ENCODE peak calls at places on chromosomes 2 and 18, in six cellular contexts. K is nephron progenitor cell, F is heart right ventricle, N is GM20000, B is lower lobe of right lung, O is AG04450. Y is an unnamed sample.

GRCh38 chr2:158664987-158665386 is 130.1 kb upstream of the DAPL1 start:
- DNase-seq in K (no peak), F (no peak), N (no peak), B (no peak), O (no peak), Y (no peak)

GRCh38 chr2:83594261-83594660 is 864.8 kb downstream of the SUCLG1 start:
- DNase-seq in K (no peak), F (no peak), N (no peak), B (no peak), O (no peak), Y (no peak)

GRCh38 chr18:371616-371998 is 103.8 kb upstream of the THOC1 start:
- DNase-seq in K (no peak), F (no peak), N (no peak), B (no peak), O (no peak), Y (no peak)

GRCh38 chr2:10777842-10778723 is 34.5 kb downstream of the PDIA6 start:
- DNase-seq in K (no peak), F (no peak), N (no peak), B (no peak), O (no peak), Y (no peak)

GRCh38 chr18:58315041-58315440 is 271.0 kb downstream of the NEDD4L start:
- DNase-seq in K (no peak), F (no peak), N (no peak), B (no peak), O (no peak), Y (no peak)

GRCh38 chr18:35253655-35254287 is 12.9 kb downstream of the ZNF397 start:
- DNase-seq in K (no peak), F (no peak), N (no peak), B (no peak), O (no peak), Y (no peak)

GRCh38 chr18:48889115-48889941 is 61.4 kb downstream of the SMAD7 start:
- DNase-seq in K (peak), F (peak), N (no peak), B (no peak), O (no peak), Y (peak)

GRCh38 chr2:197666277-197666676 is 9.1 kb downstream of the RFTN2 start:
- DNase-seq in K (no peak), F (no peak), N (no peak), B (no peak), O (no peak), Y (no peak)

GRCh38 chr2:65025453-65026128 is 30.6 kb upstream of the CEP68 start:
- DNase-seq in K (no peak), F (no peak), N (no peak), B (no peak), O (no peak), Y (no peak)

GRCh38 chr2:64035067-64035942 is 16.1 kb upstream of the VPS54 start:
- DNase-seq in K (no peak), F (no peak), N (no peak), B (no peak), O (no peak), Y (no peak)

GRCh38 chr2:188292446-188293239 is 969 bp downstream of the GULP1 start:
- DNase-seq in K (peak), F (peak), N (no peak), B (peak), O (peak), Y (peak)

GRCh38 chr2:221495766-221496165 is 76.3 kb downstream of the EPHA4 start:
- DNase-seq in K (no peak), F (no peak), N (no peak), B (no peak), O (no peak), Y (no peak)

GRCh38 chr2:26001743-26002341 is 19.5 kb upstream of the KIF3C start:
- DNase-seq in K (no peak), F (peak), N (no peak), B (peak), O (no peak), Y (peak)

GRCh38 chr2:195212586-195212985 is 444.4 kb upstream of the SLC39A10 start:
- DNase-seq in K (no peak), F (no peak), N (no peak), B (no peak), O (no peak), Y (no peak)

GRCh38 chr18:27887287-27887686 is 289.6 kb downstream of the CDH2 start:
- DNase-seq in K (no peak), F (no peak), N (no peak), B (no peak), O (no peak), Y (no peak)

GRCh38 chr2:173401716-173402326 is 47.1 kb downstream of the CDCA7 start:
- DNase-seq in K (peak), F (no peak), N (no peak), B (no peak), O (no peak), Y (no peak)

GRCh38 chr18:986071-986470 is 81.4 kb downstream of the ADCYAP1 start:
- DNase-seq in K (no peak), F (no peak), N (no peak), B (no peak), O (no peak), Y (no peak)

GRCh38 chr2:128347701-128348504 is 29.2 kb upstream of the HS6ST1 start:
- DNase-seq in K (no peak), F (peak), N (no peak), B (peak), O (no peak), Y (no peak)

GRCh38 chr2:200828572-200829257 is 17.0 kb downstream of the BZW1 start:
- DNase-seq in K (no peak), F (no peak), N (no peak), B (no peak), O (no peak), Y (no peak)

GRCh38 chr18:12827588-12827987 is 56.4 kb downstream of the PTPN2 start:
- DNase-seq in K (no peak), F (no peak), N (no peak), B (no peak), O (no peak), Y (no peak)

DNA sequence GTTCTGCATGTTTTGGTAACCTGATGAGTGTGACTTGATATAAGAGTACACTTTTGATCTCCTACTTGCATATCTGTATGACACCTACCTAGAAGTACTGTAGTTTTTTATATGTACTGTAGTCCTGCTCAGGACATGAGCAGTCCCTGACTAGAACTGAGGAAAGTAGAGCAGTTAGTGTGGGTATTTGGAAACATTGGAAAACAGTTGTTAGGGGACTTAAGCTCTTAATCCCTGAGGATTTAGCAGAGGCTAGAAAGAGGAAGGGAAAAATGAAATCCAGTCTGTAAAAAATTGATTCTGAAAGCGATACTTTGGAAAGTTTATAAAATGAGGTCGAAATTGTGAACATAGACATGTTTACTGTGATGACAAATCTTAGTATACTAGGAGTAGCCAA is 125.6 kb downstream of the NCOA1 start:
- DNase-seq in K (no peak), F (no peak), N (no peak), B (no peak), O (no peak), Y (no peak)
- TF ChIP-seq CTCF in K (no peak), F (no peak), N (no peak), B (no peak), O (no peak), Y (no peak)

GRCh38 chr18:63834471-63835113 is 52.9 kb upstream of the SERPINB2 start:
- DNase-seq in K (no peak), F (no peak), N (no peak), B (no peak), O (no peak), Y (no peak)
- TF ChIP-seq CTCF in K (no peak), F (no peak), N (no peak), B (no peak), O (no peak), Y (no peak)

DNA sequence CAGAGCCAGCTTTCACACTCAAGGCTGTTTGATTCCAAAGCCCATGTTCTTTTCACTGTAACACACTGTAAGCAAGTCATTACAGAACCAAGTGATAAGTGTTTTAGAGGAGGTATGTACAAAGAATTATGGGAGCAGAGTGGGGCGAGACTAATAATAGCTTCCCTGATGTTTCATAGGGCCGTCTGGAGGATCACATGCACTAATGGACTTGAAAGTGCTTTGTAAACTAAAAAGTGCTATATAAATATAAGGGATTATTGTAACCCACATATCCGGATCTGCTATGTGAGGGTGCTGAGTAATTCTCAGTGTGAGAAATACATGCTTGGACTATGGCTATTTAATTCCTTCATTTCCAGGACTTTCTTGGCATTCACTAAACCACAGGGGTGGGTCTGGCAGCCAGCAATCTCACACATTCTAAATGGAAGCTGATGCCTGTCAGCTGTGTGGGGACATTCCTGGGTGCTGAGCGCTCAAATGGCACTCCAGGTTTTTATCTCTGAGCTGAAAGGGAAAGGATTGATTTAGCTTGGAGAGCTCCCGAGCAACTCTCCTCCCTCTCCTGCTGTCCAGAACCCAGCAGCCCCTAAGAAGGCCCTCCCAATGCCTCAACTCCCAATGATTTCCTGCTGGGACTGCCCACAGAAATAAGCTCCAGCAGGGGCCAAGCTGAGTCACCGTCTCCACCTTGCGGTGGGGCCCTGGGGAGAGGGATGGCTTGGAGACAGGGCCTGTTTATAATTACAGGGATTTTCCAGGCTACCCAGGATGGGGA is 222.8 kb downstream of the SOX11 start:
- DNase-seq in K (peak), F (peak), N (no peak), B (no peak), O (peak), Y (no peak)
- TF ChIP-seq CTCF in K (no peak), F (peak), N (no peak), B (no peak), O (peak), Y (no peak)

GRCh38 chr2:180497621-180498152 is 482.7 kb upstream of the UBE2E3 start:
- DNase-seq in K (no peak), F (no peak), N (no peak), B (no peak), O (no peak), Y (no peak)

GRCh38 chr2:180495606-180496005 is 484.8 kb upstream of the UBE2E3 start:
- DNase-seq in K (no peak), F (no peak), N (no peak), B (no peak), O (no peak), Y (no peak)

GRCh38 chr2:180494286-180494685 is 486.1 kb upstream of the UBE2E3 start:
- DNase-seq in K (no peak), F (no peak), N (no peak), B (no peak), O (no peak), Y (no peak)
- TF ChIP-seq CTCF in K (no peak), F (no peak), N (no peak), B (no peak), O (no peak), Y (no peak)

GRCh38 chr2:137048455-137048854 is 283.1 kb downstream of the THSD7B start:
- DNase-seq in K (no peak), F (no peak), N (no peak), B (no peak), O (no peak), Y (no peak)

GRCh38 chr2:137047369-137047768 is 282.0 kb downstream of the THSD7B start:
- DNase-seq in K (no peak), F (no peak), N (no peak), B (no peak), O (no peak), Y (no peak)

GRCh38 chr2:137049518-137049917 is 284.2 kb downstream of the THSD7B start:
- DNase-seq in K (no peak), F (no peak), N (no peak), B (no peak), O (no peak), Y (no peak)

GRCh38 chr2:137056704-137057103 is 291.4 kb downstream of the THSD7B start:
- DNase-seq in K (peak), F (no peak), N (no peak), B (no peak), O (no peak), Y (no peak)

GRCh38 chr2:137050949-137051348 is 285.6 kb downstream of the THSD7B start:
- DNase-seq in K (no peak), F (no peak), N (no peak), B (no peak), O (no peak), Y (no peak)
- TF ChIP-seq CTCF in K (peak), F (no peak), N (no peak), B (no peak), O (no peak), Y (no peak)

GRCh38 chr2:118089015-118089800 is 937 bp downstream of the INSIG2 start:
- DNase-seq in K (peak), F (peak), N (peak), B (no peak), O (no peak), Y (peak)
- TF ChIP-seq CTCF in K (peak), F (peak), N (no peak), B (peak), O (peak), Y (peak)

DNA sequence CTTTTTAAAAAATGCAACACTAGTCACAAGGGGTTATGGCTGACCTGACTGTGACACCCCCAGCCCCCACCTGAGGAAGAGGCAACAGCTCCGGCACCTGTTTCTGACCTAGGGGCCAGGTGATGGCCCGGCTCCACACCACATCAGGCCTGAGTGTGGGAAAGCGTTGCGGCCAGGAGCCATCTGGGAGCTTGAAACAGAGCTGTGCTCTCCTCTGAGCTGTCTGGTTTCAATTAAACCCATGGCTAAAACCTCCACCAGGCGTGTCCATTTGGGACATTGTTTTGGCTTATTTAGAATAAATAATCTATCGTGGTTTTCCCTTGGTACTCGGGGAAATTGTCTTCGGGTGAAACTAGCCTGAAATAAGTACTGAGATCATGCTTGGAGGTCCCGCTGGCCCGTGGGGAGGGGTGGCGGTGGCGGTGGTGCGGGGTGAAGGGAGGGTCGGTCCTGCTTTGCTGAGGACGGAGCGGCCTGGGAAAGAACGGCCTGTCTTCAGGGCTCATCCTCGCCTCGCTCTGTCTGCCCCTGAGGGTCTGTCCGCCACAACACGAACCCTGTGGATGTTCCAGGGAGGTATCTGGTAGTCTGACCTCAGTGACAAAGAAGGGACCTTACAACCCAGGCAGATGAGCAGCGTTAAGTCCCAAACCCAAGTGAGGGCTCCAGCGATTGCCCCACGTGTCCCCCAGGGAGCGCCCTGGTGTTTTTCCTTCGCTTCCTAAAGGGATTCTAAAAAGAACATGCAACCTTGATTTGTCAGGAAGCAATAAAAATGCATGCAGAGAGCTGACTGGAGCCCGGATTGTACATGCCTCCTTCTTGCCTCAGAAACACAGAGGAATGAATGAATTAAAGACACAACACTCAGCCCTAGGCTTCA is 58.7 kb downstream of the IL1RL2 start:
- DNase-seq in K (no peak), F (no peak), N (no peak), B (no peak), O (no peak), Y (no peak)
- TF ChIP-seq CTCF in K (no peak), F (no peak), N (no peak), B (no peak), O (peak), Y (no peak)